ENCODE peak calls at places on chromosomes 13 and 19, in four cellular contexts. One of them, this sample, is unnamed.

GRCh38 chr19:48319647-48320537 is 5.5 kb upstream of the EMP3 start:
- DNase-seq in HepG2: peak; percentile 64
- DNase-seq in WTC11: peak; percentile 94
- DNase-seq in K562: peak; percentile 78
- DNase-seq in this sample: peak; percentile 67

GRCh38 chr13:35711909-35712308 is 235.4 kb upstream of the MAB21L1 start:
- DNase-seq in K562: no peak
- DNase-seq in WTC11: no peak
- DNase-seq in HepG2: no peak
- DNase-seq in this sample: no peak

GRCh38 chr13:59398127-59398526 is 765.6 kb downstream of the DIAPH3 start:
- DNase-seq in WTC11: no peak
- DNase-seq in HepG2: no peak
- DNase-seq in K562: no peak
- DNase-seq in this sample: peak; percentile 7

GRCh38 chr19:51256053-51256682 is 5.3 kb downstream of the SIGLECL1 start:
- DNase-seq in HepG2: no peak
- DNase-seq in K562: no peak
- DNase-seq in WTC11: no peak
- DNase-seq in this sample: no peak

GRCh38 chr13:110535526-110535925 is 26.0 kb downstream of the RAB20 start:
- DNase-seq in K562: no peak
- DNase-seq in HepG2: no peak
- DNase-seq in WTC11: no peak
- DNase-seq in this sample: no peak

GRCh38 chr19:30593358-30593757 is 221.2 kb downstream of the ZNF536 start:
- DNase-seq in HepG2: no peak
- DNase-seq in WTC11: no peak
- DNase-seq in K562: no peak
- DNase-seq in this sample: no peak

GRCh38 chr19:49896863-49897621 is at the start of gene IL4I1:
- DNase-seq in WTC11: no peak
- DNase-seq in K562: no peak
- DNase-seq in HepG2: no peak
- DNase-seq in this sample: no peak

GRCh38 chr13:91193358-91193757 is 154.1 kb upstream of the MIR17HG start:
- DNase-seq in K562: no peak
- DNase-seq in HepG2: no peak
- DNase-seq in WTC11: no peak
- DNase-seq in this sample: no peak

GRCh38 chr19:3098141-3098514 is 4.0 kb downstream of the GNA11 start:
- DNase-seq in K562: no peak
- DNase-seq in WTC11: no peak
- DNase-seq in HepG2: no peak
- DNase-seq in this sample: no peak

GRCh38 chr19:41702208-41702651 is 6.2 kb upstream of the CEACAM5 start:
- DNase-seq in WTC11: no peak
- DNase-seq in HepG2: no peak
- DNase-seq in K562: no peak
- DNase-seq in this sample: no peak

GRCh38 chr19:41226053-41226873 is 7.2 kb downstream of the AXL start:
- DNase-seq in HepG2: peak; percentile 68
- DNase-seq in K562: peak; percentile 93
- DNase-seq in WTC11: peak; percentile 70
- DNase-seq in this sample: peak; percentile 56

GRCh38 chr13:98476106-98476505 is 100.8 kb downstream of the STK24 start:
- DNase-seq in WTC11: peak; percentile 80
- DNase-seq in HepG2: no peak
- DNase-seq in K562: no peak
- DNase-seq in this sample: peak; percentile 57

GRCh38 chr19:51431124-51431523 is 13.7 kb upstream of the SIGLEC10 start:
- DNase-seq in K562: no peak
- DNase-seq in HepG2: peak; percentile 28
- DNase-seq in WTC11: no peak
- DNase-seq in this sample: no peak

GRCh38 chr19:54458648-54459281 is 4.8 kb downstream of the LENG9 start:
- DNase-seq in HepG2: no peak
- DNase-seq in K562: peak; percentile 6
- DNase-seq in WTC11: no peak
- DNase-seq in this sample: no peak

GRCh38 chr19:47674548-47674947 is 38.7 kb upstream of the EHD2 start:
- DNase-seq in HepG2: no peak
- DNase-seq in WTC11: no peak
- DNase-seq in K562: no peak
- DNase-seq in this sample: no peak

GRCh38 chr13:27183561-27184147 is 12.0 kb upstream of the USP12 start:
- DNase-seq in WTC11: no peak
- DNase-seq in HepG2: no peak
- DNase-seq in K562: no peak
- DNase-seq in this sample: no peak

GRCh38 chr13:34420975-34421719 is 520.9 kb upstream of the NBEA start:
- DNase-seq in HepG2: no peak
- DNase-seq in WTC11: no peak
- DNase-seq in K562: no peak
- DNase-seq in this sample: no peak

GRCh38 chr13:112968380-112968909 is 569 bp upstream of the MCF2L start:
- DNase-seq in WTC11: no peak
- DNase-seq in K562: no peak
- DNase-seq in HepG2: no peak
- DNase-seq in this sample: peak; percentile 82

GRCh38 chr13:26973281-26973680 is 198.3 kb downstream of the USP12 start:
- DNase-seq in HepG2: no peak
- DNase-seq in K562: no peak
- DNase-seq in WTC11: no peak
- DNase-seq in this sample: no peak

GRCh38 chr13:34156841-34157365 is 339.0 kb downstream of the RFC3 start:
- DNase-seq in HepG2: peak; percentile 72
- DNase-seq in WTC11: no peak
- DNase-seq in K562: no peak
- DNase-seq in this sample: no peak

GRCh38 chr13:25738342-25738771 is 313.5 kb downstream of the SHISA2 start:
- DNase-seq in WTC11: no peak
- DNase-seq in K562: no peak
- DNase-seq in HepG2: no peak
- DNase-seq in this sample: peak; percentile 34
- TF ChIP-seq FOXJ3 in WTC11: no peak
- TF ChIP-seq FOXJ3 in K562: no peak
- TF ChIP-seq FOXJ3 in HepG2: no peak
- TF ChIP-seq FOXJ3 in this sample: no peak

GRCh38 chr13:52599037-52599852 is 43.0 kb upstream of the HNRNPA1L2 start:
- DNase-seq in WTC11: no peak
- DNase-seq in K562: no peak
- DNase-seq in HepG2: no peak
- DNase-seq in this sample: no peak
- TF ChIP-seq FOXJ3 in WTC11: no peak
- TF ChIP-seq FOXJ3 in K562: no peak
- TF ChIP-seq FOXJ3 in HepG2: no peak
- TF ChIP-seq FOXJ3 in this sample: no peak

DNA sequence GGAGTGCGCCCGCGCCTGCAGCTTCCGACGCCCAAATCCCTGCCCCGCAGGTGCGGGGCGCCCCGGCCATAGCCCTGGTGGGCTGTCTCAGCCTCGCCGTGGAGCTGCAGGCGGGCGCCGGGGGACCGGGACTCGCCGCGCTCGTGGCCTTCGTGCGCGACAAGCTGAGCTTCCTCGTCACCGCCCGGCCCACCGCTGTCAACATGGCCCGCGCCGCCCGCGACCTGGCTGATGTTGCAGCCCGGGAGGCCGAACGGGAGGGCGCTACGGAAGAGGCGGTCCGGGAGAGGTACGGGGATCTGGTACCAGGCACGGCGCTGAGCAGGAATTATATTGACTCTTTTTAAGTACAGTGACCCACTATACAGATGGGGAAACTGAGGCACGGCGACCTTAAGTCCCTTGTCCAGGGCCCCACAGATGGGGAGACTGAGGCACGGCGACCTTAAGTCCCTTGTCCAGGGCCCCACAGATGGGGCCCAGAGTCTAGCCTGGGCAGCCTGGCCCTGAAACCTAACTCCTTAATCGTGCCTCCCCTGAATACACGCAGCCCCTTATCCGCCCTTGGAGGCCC is 586 bp downstream of the MRI1 start:
- DNase-seq in HepG2: no peak
- DNase-seq in K562: peak; percentile 44
- DNase-seq in WTC11: peak; percentile 32
- DNase-seq in this sample: peak; percentile 74
- TF ChIP-seq FOXJ3 in HepG2: no peak
- TF ChIP-seq FOXJ3 in K562: no peak
- TF ChIP-seq FOXJ3 in WTC11: no peak
- TF ChIP-seq FOXJ3 in this sample: no peak

DNA sequence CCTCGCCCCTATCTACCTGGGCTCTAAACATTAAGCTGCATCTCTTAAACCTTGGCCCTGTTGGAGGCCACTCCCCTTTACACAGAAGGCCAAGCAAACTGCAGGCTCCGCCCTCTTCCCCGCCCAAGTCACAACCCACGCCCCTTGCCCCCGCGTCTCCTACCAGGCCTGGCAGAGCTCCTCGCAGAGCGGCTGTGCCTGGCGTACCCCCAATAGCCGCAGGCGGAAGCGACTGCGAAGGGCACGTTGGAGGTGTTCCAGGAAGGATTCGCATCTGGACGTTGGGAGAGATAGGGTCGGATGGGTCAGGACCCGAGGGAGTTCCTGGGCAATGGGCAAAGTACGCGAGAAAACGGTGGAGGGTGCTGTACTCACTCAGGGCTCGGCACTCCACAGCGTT is 5.9 kb downstream of the RTBDN start:
- DNase-seq in HepG2: peak; percentile 40
- DNase-seq in WTC11: peak; percentile 91
- DNase-seq in K562: peak; percentile 61
- DNase-seq in this sample: peak; percentile 92
- TF ChIP-seq FOXJ3 in HepG2: no peak
- TF ChIP-seq FOXJ3 in WTC11: no peak
- TF ChIP-seq FOXJ3 in K562: no peak
- TF ChIP-seq FOXJ3 in this sample: peak; percentile 70

GRCh38 chr13:41509996-41510395 is 52.6 kb downstream of the RGCC start:
- DNase-seq in WTC11: no peak
- DNase-seq in HepG2: no peak
- DNase-seq in K562: no peak
- DNase-seq in this sample: no peak
- TF ChIP-seq FOXJ3 in WTC11: no peak
- TF ChIP-seq FOXJ3 in HepG2: no peak
- TF ChIP-seq FOXJ3 in K562: no peak
- TF ChIP-seq FOXJ3 in this sample: no peak

DNA sequence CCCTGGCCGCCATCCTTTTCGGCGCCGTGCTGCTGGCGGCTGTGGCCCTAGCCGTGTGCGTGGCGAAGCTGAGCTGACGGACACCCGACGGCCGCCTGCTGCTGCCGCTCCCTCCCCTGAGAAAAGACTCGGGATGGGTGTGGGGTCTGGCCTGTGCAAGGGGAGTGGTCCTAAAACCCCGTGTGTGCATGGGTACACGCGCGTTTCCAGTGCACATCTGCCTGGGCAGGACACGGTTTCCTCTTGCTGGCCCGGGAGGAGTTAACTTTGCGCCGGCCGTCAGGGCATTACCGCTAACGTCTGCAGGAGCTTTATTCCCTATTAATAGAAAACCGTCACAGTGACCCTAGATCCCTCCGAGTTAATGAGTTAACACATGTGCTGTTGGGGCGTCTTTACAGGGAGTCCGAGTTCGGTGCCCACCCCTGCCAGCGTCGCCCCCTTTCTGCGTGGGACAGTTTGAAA is 1.3 kb downstream of the RGS9BP start:
- DNase-seq in K562: no peak
- DNase-seq in HepG2: no peak
- DNase-seq in WTC11: peak; percentile 17
- DNase-seq in this sample: no peak
- TF ChIP-seq FOXJ3 in K562: no peak
- TF ChIP-seq FOXJ3 in HepG2: no peak
- TF ChIP-seq FOXJ3 in WTC11: no peak
- TF ChIP-seq FOXJ3 in this sample: no peak

GRCh38 chr13:87128006-87128405 is 543.2 kb upstream of the SLITRK5 start:
- DNase-seq in HepG2: no peak
- DNase-seq in K562: no peak
- DNase-seq in WTC11: peak; percentile 13
- DNase-seq in this sample: no peak

GRCh38 chr13:87122551-87122950 is 548.6 kb upstream of the SLITRK5 start:
- DNase-seq in WTC11: no peak
- DNase-seq in HepG2: no peak
- DNase-seq in K562: no peak
- DNase-seq in this sample: no peak

GRCh38 chr13:87120476-87120875 is 550.7 kb upstream of the SLITRK5 start:
- DNase-seq in WTC11: no peak
- DNase-seq in HepG2: no peak
- DNase-seq in K562: no peak
- DNase-seq in this sample: no peak

GRCh38 chr13:87124785-87125074 is 546.4 kb upstream of the SLITRK5 start:
- DNase-seq in HepG2: no peak
- DNase-seq in K562: no peak
- DNase-seq in WTC11: no peak
- DNase-seq in this sample: no peak

GRCh38 chr13:87123987-87124784 is 547.0 kb upstream of the SLITRK5 start:
- DNase-seq in K562: no peak
- DNase-seq in WTC11: peak; percentile 16
- DNase-seq in HepG2: peak; percentile 10
- DNase-seq in this sample: no peak
- TF ChIP-seq FOXJ3 in K562: no peak
- TF ChIP-seq FOXJ3 in WTC11: no peak
- TF ChIP-seq FOXJ3 in HepG2: no peak
- TF ChIP-seq FOXJ3 in this sample: no peak

DNA sequence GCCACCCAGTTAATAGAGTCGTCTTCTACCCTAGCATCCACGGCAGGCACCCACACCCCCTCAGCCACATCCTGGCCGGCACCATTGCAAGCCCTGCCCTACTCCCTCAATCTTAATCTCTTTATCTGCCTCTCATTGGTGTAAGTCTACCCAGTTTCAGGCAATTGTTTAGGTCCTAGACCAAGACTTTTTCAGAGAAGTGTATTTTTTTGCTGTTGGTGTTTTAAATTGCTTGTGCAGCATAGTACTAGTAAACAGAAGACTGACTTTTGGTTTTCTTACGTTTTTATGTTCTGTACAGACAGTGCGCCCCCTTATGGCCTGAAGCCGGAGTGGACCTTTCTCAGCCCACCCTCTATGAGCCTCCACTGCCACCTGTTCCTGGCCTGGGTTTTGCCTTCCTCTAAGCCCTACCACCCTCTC is 2.3 kb upstream of the LCP1 start:
- DNase-seq in K562: peak; percentile 50
- DNase-seq in HepG2: peak; percentile 28
- DNase-seq in WTC11: peak; percentile 72
- DNase-seq in this sample: peak; percentile 24
- TF ChIP-seq FOXJ3 in K562: no peak
- TF ChIP-seq FOXJ3 in HepG2: no peak
- TF ChIP-seq FOXJ3 in WTC11: no peak
- TF ChIP-seq FOXJ3 in this sample: no peak

This sample was measured in SK-N-SH.